ENCODE peak calls at places on chromosomes 7 and 10, in seven cellular contexts. X, J, D, K, I, G and M are unnamed samples.

GRCh38 chr7:46220066-46220630 is 299.1 kb upstream of the IGFBP3 start:
- DNase-seq in X (no peak), K (no peak), J (no peak), G (no peak), I (no peak), D (peak), M (peak)

GRCh38 chr7:74224511-74224832 is 14.7 kb downstream of the LAT2 start:
- DNase-seq in D (no peak), I (no peak), K (no peak), J (no peak), G (no peak), X (no peak), M (no peak)

GRCh38 chr7:128247640-128248194 is 6.6 kb downstream of the LEP start:
- DNase-seq in I (peak), D (peak), K (no peak), J (no peak), G (no peak), X (no peak), M (no peak)

GRCh38 chr10:23525406-23525805 is 86.5 kb downstream of the OTUD1 start:
- DNase-seq in D (peak), G (peak), I (peak), K (no peak), X (peak), J (no peak), M (peak)

GRCh38 chr10:44862006-44862751 is 49.0 kb upstream of the TMEM72 start:
- DNase-seq in G (no peak), X (no peak), D (no peak), J (no peak), K (no peak), I (no peak), M (no peak)

GRCh38 chr7:151069841-151070572 is 10.6 kb downstream of the FASTK start:
- DNase-seq in G (no peak), J (no peak), D (no peak), I (no peak), X (no peak), K (no peak), M (no peak)

GRCh38 chr10:22714524-22715289 is at the start of gene PIP4K2A:
- DNase-seq in I (peak), G (peak), K (peak), D (peak), J (peak), X (peak), M (peak)

GRCh38 chr7:105879782-105880181 is 3.4 kb upstream of the ATXN7L1 start:
- DNase-seq in J (no peak), D (no peak), G (no peak), I (no peak), K (no peak), X (no peak), M (no peak)

GRCh38 chr7:40700653-40701475 is 566.1 kb downstream of the SUGCT start:
- DNase-seq in I (peak), J (no peak), K (no peak), X (no peak), D (no peak), G (no peak), M (no peak)

GRCh38 chr10:17088118-17088806 is 41.3 kb downstream of the CUBN start:
- DNase-seq in I (no peak), K (no peak), J (no peak), D (peak), X (no peak), G (no peak), M (peak)

GRCh38 chr7:41374150-41374848 is 328.6 kb downstream of the INHBA start:
- DNase-seq in G (no peak), X (no peak), D (no peak), I (no peak), J (no peak), K (no peak), M (no peak)

GRCh38 chr7:151940048-151940845 is 16.0 kb upstream of the GALNTL5 start:
- DNase-seq in G (no peak), I (peak), J (no peak), D (no peak), K (no peak), X (peak), M (peak)

GRCh38 chr7:36283711-36284130 is 105.9 kb upstream of the ANLN start:
- DNase-seq in G (peak), J (peak), D (no peak), I (no peak), K (no peak), X (no peak), M (no peak)

GRCh38 chr7:112283382-112283910 is 77.0 kb downstream of the ZNF277 start:
- DNase-seq in G (no peak), K (no peak), I (no peak), X (no peak), D (no peak), J (no peak), M (peak)

GRCh38 chr7:30634634-30635201 is 40.0 kb downstream of the GARS1 start:
- DNase-seq in I (no peak), X (no peak), D (no peak), K (no peak), G (no peak), J (no peak), M (no peak)

GRCh38 chr10:34498821-34499220 is 316.3 kb downstream of the PARD3 start:
- DNase-seq in G (no peak), J (no peak), I (no peak), D (no peak), X (no peak), K (no peak), M (no peak)

GRCh38 chr10:48735836-48736390 is 51.2 kb downstream of the WDFY4 start:
- DNase-seq in I (no peak), J (no peak), X (no peak), D (no peak), G (no peak), K (no peak), M (no peak)

GRCh38 chr10:31353574-31353973 is 34.6 kb downstream of the ZEB1 start:
- DNase-seq in K (no peak), X (no peak), G (no peak), I (peak), J (no peak), D (peak), M (peak)

GRCh38 chr10:4331150-4331549 is 494.9 kb upstream of the AKR1E2 start:
- DNase-seq in J (no peak), K (no peak), X (no peak), D (peak), I (no peak), G (no peak), M (no peak)

GRCh38 chr10:13006037-13006436 is 4.5 kb upstream of the CCDC3 start:
- DNase-seq in K (no peak), X (no peak), D (no peak), G (no peak), J (no peak), I (no peak), M (no peak)

GRCh38 chr7:124338861-124339260 is 306.0 kb upstream of the TMEM229A start:
- DNase-seq in I (no peak), X (no peak), D (no peak), K (no peak), G (no peak), J (no peak), M (no peak)

GRCh38 chr7:18163091-18163490 is 135.4 kb upstream of the PRPS1L1 start:
- DNase-seq in X (no peak), J (no peak), G (no peak), K (no peak), D (no peak), I (no peak), M (no peak)

GRCh38 chr7:29045258-29046095 is 87.3 kb upstream of the TRIL start:
- DNase-seq in J (no peak), I (peak), K (no peak), D (peak), G (no peak), X (no peak), M (no peak)

GRCh38 chr10:63115732-63116383 is 17.3 kb upstream of the NRBF2 start:
- DNase-seq in K (no peak), G (peak), J (peak), X (no peak), D (peak), I (peak), M (peak)

GRCh38 chr7:99644436-99644835 is 27.7 kb downstream of the ZSCAN25 start:
- DNase-seq in K (no peak), G (no peak), D (no peak), I (no peak), J (no peak), X (no peak), M (no peak)

GRCh38 chr7:1287629-1288225 is 55.1 kb downstream of the UNCX start:
- DNase-seq in J (no peak), I (no peak), G (no peak), K (no peak), D (no peak), X (no peak), M (no peak)

GRCh38 chr7:141864765-141865447 is 23.6 kb upstream of the PRSS37 start:
- DNase-seq in D (peak), J (no peak), G (no peak), K (no peak), X (no peak), I (no peak), M (no peak)

GRCh38 chr10:84337199-84337598 is 8.8 kb downstream of the CCSER2 start:
- DNase-seq in J (no peak), K (no peak), G (no peak), D (no peak), I (peak), X (peak), M (no peak)

GRCh38 chr7:139825666-139826290 is 3.3 kb upstream of the TBXAS1 start:
- DNase-seq in X (peak), K (no peak), J (no peak), G (no peak), I (peak), D (peak), M (peak)

GRCh38 chr7:1815051-1815481 is 145.0 kb downstream of the ELFN1 start:
- DNase-seq in G (no peak), K (no peak), X (no peak), J (no peak), I (no peak), D (no peak), M (no peak)

GRCh38 chr7:90626011-90626410 is 29.9 kb downstream of the CDK14 start:
- DNase-seq in I (peak), K (no peak), J (no peak), D (peak), G (no peak), X (no peak), M (peak)